ENCODE peak calls at places on chromosomes 16 and 17, in six cellular contexts. One of them, this sample, is unnamed.

GRCh38 chr17:57534863-57535651 is 210.0 kb downstream of the CCDC182 start:
- DNase-seq in cardiac fibroblast: peak
- DNase-seq in bronchial epithelial cell: no peak
- DNase-seq in AG09319: no peak
- DNase-seq in heart right ventricle: no peak
- DNase-seq in transverse colon: peak
- DNase-seq in this sample: no peak

GRCh38 chr16:75653926-75654325 is 6.4 kb downstream of the TERF2IP start:
- DNase-seq in cardiac fibroblast: no peak
- DNase-seq in bronchial epithelial cell: no peak
- DNase-seq in AG09319: peak
- DNase-seq in heart right ventricle: no peak
- DNase-seq in transverse colon: no peak
- DNase-seq in this sample: no peak

GRCh38 chr16:82182237-82183003 is 12.4 kb upstream of the MPHOSPH6 start:
- DNase-seq in cardiac fibroblast: peak
- DNase-seq in bronchial epithelial cell: no peak
- DNase-seq in AG09319: no peak
- DNase-seq in heart right ventricle: no peak
- DNase-seq in transverse colon: no peak
- DNase-seq in this sample: no peak

GRCh38 chr17:19652595-19652994 is 4.0 kb downstream of the ALDH3A2 start:
- DNase-seq in cardiac fibroblast: peak
- DNase-seq in bronchial epithelial cell: no peak
- DNase-seq in AG09319: no peak
- DNase-seq in heart right ventricle: no peak
- DNase-seq in transverse colon: no peak
- DNase-seq in this sample: no peak

GRCh38 chr17:66276328-66276937 is 26.0 kb upstream of the PRKCA start:
- DNase-seq in cardiac fibroblast: peak
- DNase-seq in bronchial epithelial cell: peak
- DNase-seq in AG09319: no peak
- DNase-seq in heart right ventricle: no peak
- DNase-seq in transverse colon: no peak
- DNase-seq in this sample: no peak

GRCh38 chr17:5898406-5898805 is 171.8 kb upstream of the WSCD1 start:
- DNase-seq in cardiac fibroblast: no peak
- DNase-seq in bronchial epithelial cell: no peak
- DNase-seq in AG09319: no peak
- DNase-seq in heart right ventricle: no peak
- DNase-seq in transverse colon: no peak
- DNase-seq in this sample: no peak

GRCh38 chr17:17693253-17693954 is 12.1 kb downstream of the RAI1 start:
- DNase-seq in cardiac fibroblast: peak
- DNase-seq in bronchial epithelial cell: peak
- DNase-seq in AG09319: no peak
- DNase-seq in heart right ventricle: peak
- DNase-seq in transverse colon: peak
- DNase-seq in this sample: peak

GRCh38 chr17:34154916-34155730 is 100.0 kb upstream of the CCL2 start:
- DNase-seq in cardiac fibroblast: no peak
- DNase-seq in bronchial epithelial cell: no peak
- DNase-seq in AG09319: no peak
- DNase-seq in heart right ventricle: no peak
- DNase-seq in transverse colon: no peak
- DNase-seq in this sample: peak

GRCh38 chr17:77697480-77698400 is 260.8 kb upstream of the TNRC6C start:
- DNase-seq in cardiac fibroblast: no peak
- DNase-seq in bronchial epithelial cell: no peak
- DNase-seq in AG09319: no peak
- DNase-seq in heart right ventricle: no peak
- DNase-seq in transverse colon: no peak
- DNase-seq in this sample: no peak

GRCh38 chr17:64318068-64318467 is 55.0 kb upstream of the TEX2 start:
- DNase-seq in cardiac fibroblast: no peak
- DNase-seq in bronchial epithelial cell: no peak
- DNase-seq in AG09319: no peak
- DNase-seq in heart right ventricle: no peak
- DNase-seq in transverse colon: no peak
- DNase-seq in this sample: no peak

GRCh38 chr17:75683467-75684041 is 16.4 kb downstream of the SAP30BP start:
- DNase-seq in cardiac fibroblast: no peak
- DNase-seq in bronchial epithelial cell: peak
- DNase-seq in AG09319: no peak
- DNase-seq in heart right ventricle: no peak
- DNase-seq in transverse colon: no peak
- DNase-seq in this sample: no peak

GRCh38 chr17:43634681-43635125 is 27.0 kb downstream of the MEOX1 start:
- DNase-seq in cardiac fibroblast: peak
- DNase-seq in bronchial epithelial cell: peak
- DNase-seq in AG09319: no peak
- DNase-seq in heart right ventricle: peak
- DNase-seq in transverse colon: no peak
- DNase-seq in this sample: no peak

GRCh38 chr17:29215717-29216116 is 30.9 kb upstream of the CRYBA1 start:
- DNase-seq in cardiac fibroblast: peak
- DNase-seq in bronchial epithelial cell: peak
- DNase-seq in AG09319: no peak
- DNase-seq in heart right ventricle: no peak
- DNase-seq in transverse colon: no peak
- DNase-seq in this sample: no peak

GRCh38 chr16:72877374-72878028 is 170.4 kb downstream of the ZFHX3 start:
- DNase-seq in cardiac fibroblast: peak
- DNase-seq in bronchial epithelial cell: peak
- DNase-seq in AG09319: no peak
- DNase-seq in heart right ventricle: no peak
- DNase-seq in transverse colon: no peak
- DNase-seq in this sample: no peak

GRCh38 chr16:8655184-8655717 is 19.2 kb upstream of the ABAT start:
- DNase-seq in cardiac fibroblast: peak
- DNase-seq in bronchial epithelial cell: no peak
- DNase-seq in AG09319: no peak
- DNase-seq in heart right ventricle: no peak
- DNase-seq in transverse colon: peak
- DNase-seq in this sample: peak

GRCh38 chr17:40707720-40708119 is 4.2 kb upstream of the KRT24 start:
- DNase-seq in cardiac fibroblast: peak
- DNase-seq in bronchial epithelial cell: peak
- DNase-seq in AG09319: no peak
- DNase-seq in heart right ventricle: peak
- DNase-seq in transverse colon: no peak
- DNase-seq in this sample: no peak

GRCh38 chr16:84144301-84144858 is 597 bp downstream of the HSDL1 start:
- DNase-seq in cardiac fibroblast: peak
- DNase-seq in bronchial epithelial cell: no peak
- DNase-seq in AG09319: no peak
- DNase-seq in heart right ventricle: peak
- DNase-seq in transverse colon: peak
- DNase-seq in this sample: peak

GRCh38 chr17:31832748-31833147 is 26.3 kb downstream of the COPRS start:
- DNase-seq in cardiac fibroblast: no peak
- DNase-seq in bronchial epithelial cell: no peak
- DNase-seq in AG09319: no peak
- DNase-seq in heart right ventricle: no peak
- DNase-seq in transverse colon: no peak
- DNase-seq in this sample: no peak

DNA sequence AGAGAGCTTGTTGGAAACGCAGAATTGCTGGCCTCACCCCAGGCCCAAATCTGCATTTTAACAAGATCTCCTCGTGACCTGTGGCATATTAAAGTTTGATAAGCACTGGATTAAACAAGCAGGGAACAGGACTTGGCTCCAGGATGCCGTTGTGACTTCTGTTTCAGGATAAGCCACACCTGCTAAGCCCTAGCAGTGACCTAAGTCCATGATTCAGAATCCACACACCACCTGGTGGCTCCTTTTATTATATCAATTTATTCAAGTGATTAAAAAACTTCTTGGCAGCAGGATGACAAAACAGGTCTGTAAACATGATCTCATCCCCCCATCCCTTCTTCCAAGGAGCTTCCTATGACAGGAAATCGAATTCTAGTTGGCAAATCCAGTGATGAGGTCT is 9.1 kb downstream of the NAGPA start:
- DNase-seq in cardiac fibroblast: no peak
- DNase-seq in bronchial epithelial cell: peak
- DNase-seq in AG09319: no peak
- DNase-seq in heart right ventricle: no peak
- DNase-seq in transverse colon: peak
- DNase-seq in this sample: no peak
- TF ChIP-seq CTCF in cardiac fibroblast: peak
- TF ChIP-seq CTCF in bronchial epithelial cell: peak
- TF ChIP-seq CTCF in AG09319: no peak
- TF ChIP-seq CTCF in heart right ventricle: no peak
- TF ChIP-seq CTCF in transverse colon: no peak
- TF ChIP-seq CTCF in this sample: no peak

GRCh38 chr16:31298340-31298739 is 38.6 kb downstream of the ITGAM start:
- DNase-seq in cardiac fibroblast: no peak
- DNase-seq in bronchial epithelial cell: no peak
- DNase-seq in AG09319: no peak
- DNase-seq in heart right ventricle: no peak
- DNase-seq in transverse colon: no peak
- DNase-seq in this sample: no peak

GRCh38 chr16:31305219-31305618 is 45.4 kb downstream of the ITGAM start:
- DNase-seq in cardiac fibroblast: no peak
- DNase-seq in bronchial epithelial cell: no peak
- DNase-seq in AG09319: no peak
- DNase-seq in heart right ventricle: no peak
- DNase-seq in transverse colon: no peak
- DNase-seq in this sample: no peak

GRCh38 chr16:31298958-31299357 is 39.2 kb downstream of the ITGAM start:
- DNase-seq in cardiac fibroblast: peak
- DNase-seq in bronchial epithelial cell: peak
- DNase-seq in AG09319: no peak
- DNase-seq in heart right ventricle: no peak
- DNase-seq in transverse colon: no peak
- DNase-seq in this sample: no peak

GRCh38 chr16:31297496-31297895 is 37.7 kb downstream of the ITGAM start:
- DNase-seq in cardiac fibroblast: no peak
- DNase-seq in bronchial epithelial cell: no peak
- DNase-seq in AG09319: no peak
- DNase-seq in heart right ventricle: no peak
- DNase-seq in transverse colon: no peak
- DNase-seq in this sample: no peak

GRCh38 chr16:31301708-31302400 is 42.1 kb downstream of the ITGAM start:
- DNase-seq in cardiac fibroblast: peak
- DNase-seq in bronchial epithelial cell: peak
- DNase-seq in AG09319: no peak
- DNase-seq in heart right ventricle: no peak
- DNase-seq in transverse colon: no peak
- DNase-seq in this sample: no peak
- TF ChIP-seq CTCF in cardiac fibroblast: no peak
- TF ChIP-seq CTCF in bronchial epithelial cell: no peak
- TF ChIP-seq CTCF in AG09319: no peak
- TF ChIP-seq CTCF in heart right ventricle: no peak
- TF ChIP-seq CTCF in transverse colon: no peak
- TF ChIP-seq CTCF in this sample: no peak

GRCh38 chr17:27868565-27868964 is 24.6 kb downstream of the LYRM9 start:
- DNase-seq in cardiac fibroblast: no peak
- DNase-seq in bronchial epithelial cell: no peak
- DNase-seq in AG09319: no peak
- DNase-seq in heart right ventricle: no peak
- DNase-seq in transverse colon: no peak
- DNase-seq in this sample: no peak

GRCh38 chr17:27872776-27873175 is 20.4 kb downstream of the LYRM9 start:
- DNase-seq in cardiac fibroblast: no peak
- DNase-seq in bronchial epithelial cell: no peak
- DNase-seq in AG09319: no peak
- DNase-seq in heart right ventricle: no peak
- DNase-seq in transverse colon: no peak
- DNase-seq in this sample: no peak

GRCh38 chr17:27873211-27873610 is 20.0 kb downstream of the LYRM9 start:
- DNase-seq in cardiac fibroblast: no peak
- DNase-seq in bronchial epithelial cell: no peak
- DNase-seq in AG09319: no peak
- DNase-seq in heart right ventricle: no peak
- DNase-seq in transverse colon: no peak
- DNase-seq in this sample: no peak

GRCh38 chr17:27871407-27871806 is 21.8 kb downstream of the LYRM9 start:
- DNase-seq in cardiac fibroblast: no peak
- DNase-seq in bronchial epithelial cell: no peak
- DNase-seq in AG09319: no peak
- DNase-seq in heart right ventricle: no peak
- DNase-seq in transverse colon: peak
- DNase-seq in this sample: no peak

GRCh38 chr17:27870345-27870744 is 22.8 kb downstream of the LYRM9 start:
- DNase-seq in cardiac fibroblast: no peak
- DNase-seq in bronchial epithelial cell: peak
- DNase-seq in AG09319: no peak
- DNase-seq in heart right ventricle: no peak
- DNase-seq in transverse colon: no peak
- DNase-seq in this sample: no peak
- TF ChIP-seq CTCF in cardiac fibroblast: no peak
- TF ChIP-seq CTCF in bronchial epithelial cell: no peak
- TF ChIP-seq CTCF in AG09319: no peak
- TF ChIP-seq CTCF in heart right ventricle: no peak
- TF ChIP-seq CTCF in transverse colon: no peak
- TF ChIP-seq CTCF in this sample: no peak

GRCh38 chr17:73231841-73232586 is 29.7 kb downstream of the CPSF4L start:
- DNase-seq in cardiac fibroblast: peak
- DNase-seq in bronchial epithelial cell: peak
- DNase-seq in AG09319: peak
- DNase-seq in heart right ventricle: peak
- DNase-seq in transverse colon: peak
- DNase-seq in this sample: peak
- TF ChIP-seq CTCF in cardiac fibroblast: no peak
- TF ChIP-seq CTCF in bronchial epithelial cell: peak
- TF ChIP-seq CTCF in AG09319: no peak
- TF ChIP-seq CTCF in heart right ventricle: peak
- TF ChIP-seq CTCF in transverse colon: peak
- TF ChIP-seq CTCF in this sample: no peak